ENCODE peak calls at places on chromosomes 4 and X, in five cellular contexts. I is neuronal stem cell, A is H1, P is IMR-90, Y is H9. X is an unnamed sample.
A peak's percentile ranks its signal among the peaks of the same experiment; 100 is the strongest.

GRCh38 chrX:97498093-97498492 is 614.4 kb downstream of the RPA4 start:
- DNase-seq in I (no peak), Y (no peak), A (no peak), P (no peak), X (no peak)

GRCh38 chrX:22351966-22352365 is 79.3 kb downstream of the CBLL2 start:
- DNase-seq in Y (no peak), P (no peak), A (no peak), I (no peak), X (no peak)

GRCh38 chr4:48665555-48666186 is 114.4 kb downstream of the FRYL start:
- DNase-seq in Y (no peak), A (no peak), P (peak; percentile 17), I (no peak), X (no peak)

GRCh38 chr4:120830204-120830603 is 92.3 kb downstream of the PRDM5 start:
- DNase-seq in Y (no peak), P (peak; percentile 21), A (no peak), I (no peak), X (no peak)

GRCh38 chrX:121161501-121161933 is 114.1 kb downstream of the GLUD2 start:
- DNase-seq in A (no peak), I (no peak), Y (no peak), P (no peak), X (no peak)

GRCh38 chrX:122219735-122220134 is 964.3 kb upstream of the GRIA3 start:
- DNase-seq in Y (no peak), I (no peak), P (no peak), A (no peak), X (no peak)

GRCh38 chrX:131792356-131792749 is 230.7 kb upstream of the STK26 start:
- DNase-seq in A (no peak), P (peak; percentile 94), Y (no peak), I (no peak), X (no peak)

GRCh38 chrX:37652053-37652452 is 33.5 kb upstream of the XK start:
- DNase-seq in P (no peak), A (no peak), I (no peak), Y (peak; percentile 29), X (no peak)

GRCh38 chrX:2348225-2348624 is 152.6 kb downstream of the DHRSX start:
- DNase-seq in I (peak; percentile 8), Y (no peak), A (no peak), P (no peak), X (no peak)

GRCh38 chr4:992297-993110 is 700 bp downstream of the SLC26A1 start:
- DNase-seq in P (peak; percentile 30), I (no peak), A (no peak), Y (no peak), X (peak; percentile 71)

GRCh38 chr4:3065551-3065950 is 8.8 kb downstream of the HTT-AS start:
- DNase-seq in P (peak; percentile 66), I (no peak), A (no peak), Y (no peak), X (no peak)

GRCh38 chrX:154123241-154124219 is 20.5 kb upstream of the OPN1LW start:
- DNase-seq in A (no peak), Y (no peak), I (no peak), P (no peak), X (no peak)

GRCh38 chr4:70365479-70365878 is 4.9 kb downstream of the SMR3A start:
- DNase-seq in P (no peak), I (no peak), Y (no peak), A (no peak), X (no peak)

GRCh38 chr4:78650106-78651021 is 98.8 kb downstream of the ANXA3 start:
- DNase-seq in P (peak; percentile 86), I (no peak), Y (no peak), A (no peak), X (peak; percentile 92)

DNA sequence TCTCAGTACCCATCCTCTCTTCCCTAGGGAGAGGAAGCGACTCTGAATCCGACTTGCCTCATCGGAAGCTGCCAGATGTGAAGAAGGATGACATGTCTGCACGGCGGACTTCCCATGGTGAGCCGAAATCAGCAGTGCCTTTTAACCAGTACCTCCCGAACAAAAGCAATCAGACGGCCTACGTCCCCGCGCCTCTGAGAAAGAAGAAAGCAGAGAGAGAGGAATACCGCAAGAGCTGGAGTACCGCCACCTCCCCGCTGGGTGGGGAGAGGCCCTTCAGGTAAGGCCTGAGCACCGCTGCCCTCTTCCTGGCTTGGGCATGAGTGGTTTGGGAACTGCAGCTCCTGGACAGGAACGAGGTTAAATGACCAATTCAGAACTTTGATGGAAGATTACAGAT is 81.2 kb downstream of the LIMCH1 start:
- DNase-seq in P (no peak), A (peak; percentile 59), Y (peak; percentile 78), I (no peak), X (no peak)
- H3K14ac ChIP-seq in P (no peak overlapping the region), A (no peak overlapping the region), Y (no peak overlapping the region), I (no peak overlapping the region), X (no peak overlapping the region)

DNA sequence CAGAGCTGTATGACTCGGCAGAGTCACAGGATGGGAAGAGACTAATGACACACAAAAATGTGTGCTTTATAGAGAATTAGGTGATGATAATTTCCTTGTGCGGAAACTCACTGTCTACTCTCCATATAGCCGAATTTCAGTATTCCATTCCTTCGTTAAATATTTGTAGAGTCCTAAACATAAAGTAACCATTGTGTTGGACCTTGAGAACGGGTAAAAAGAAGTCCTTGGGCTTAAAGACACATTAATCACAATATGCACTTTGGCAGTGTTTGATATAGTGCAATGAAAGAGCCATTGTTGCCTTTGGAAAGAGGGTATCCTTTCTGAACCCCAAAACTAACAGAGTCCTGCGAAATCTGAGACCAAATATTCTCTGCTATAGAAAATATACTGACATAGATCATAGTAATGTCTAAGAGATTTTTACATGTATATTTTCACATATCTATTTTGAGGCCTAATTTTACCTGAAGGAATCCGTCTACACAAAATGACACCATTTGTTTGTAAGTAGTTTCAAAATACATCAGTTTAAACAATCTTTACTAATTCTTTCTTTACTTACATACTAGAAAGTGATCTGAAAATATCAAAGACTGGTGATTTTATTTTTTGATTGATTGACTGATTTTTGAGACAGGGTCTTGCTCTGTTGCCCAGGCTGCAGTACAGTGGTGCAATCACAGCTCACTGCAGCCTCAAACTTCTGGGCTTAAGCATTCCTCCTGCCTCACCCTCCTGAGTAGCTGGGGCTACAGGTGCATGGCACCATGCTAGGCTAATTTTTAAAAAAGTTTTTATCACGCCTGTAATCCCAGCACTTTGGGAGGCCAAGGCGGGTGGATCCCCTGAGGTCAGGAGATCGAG is 296.8 kb downstream of the DCTD start:
- DNase-seq in I (no peak), P (no peak), Y (no peak), A (no peak), X (no peak)
- H2BK15ac ChIP-seq in I (no peak overlapping the region), P (no peak overlapping the region), Y (no peak overlapping the region), A (no peak overlapping the region), X (no peak overlapping the region)

DNA sequence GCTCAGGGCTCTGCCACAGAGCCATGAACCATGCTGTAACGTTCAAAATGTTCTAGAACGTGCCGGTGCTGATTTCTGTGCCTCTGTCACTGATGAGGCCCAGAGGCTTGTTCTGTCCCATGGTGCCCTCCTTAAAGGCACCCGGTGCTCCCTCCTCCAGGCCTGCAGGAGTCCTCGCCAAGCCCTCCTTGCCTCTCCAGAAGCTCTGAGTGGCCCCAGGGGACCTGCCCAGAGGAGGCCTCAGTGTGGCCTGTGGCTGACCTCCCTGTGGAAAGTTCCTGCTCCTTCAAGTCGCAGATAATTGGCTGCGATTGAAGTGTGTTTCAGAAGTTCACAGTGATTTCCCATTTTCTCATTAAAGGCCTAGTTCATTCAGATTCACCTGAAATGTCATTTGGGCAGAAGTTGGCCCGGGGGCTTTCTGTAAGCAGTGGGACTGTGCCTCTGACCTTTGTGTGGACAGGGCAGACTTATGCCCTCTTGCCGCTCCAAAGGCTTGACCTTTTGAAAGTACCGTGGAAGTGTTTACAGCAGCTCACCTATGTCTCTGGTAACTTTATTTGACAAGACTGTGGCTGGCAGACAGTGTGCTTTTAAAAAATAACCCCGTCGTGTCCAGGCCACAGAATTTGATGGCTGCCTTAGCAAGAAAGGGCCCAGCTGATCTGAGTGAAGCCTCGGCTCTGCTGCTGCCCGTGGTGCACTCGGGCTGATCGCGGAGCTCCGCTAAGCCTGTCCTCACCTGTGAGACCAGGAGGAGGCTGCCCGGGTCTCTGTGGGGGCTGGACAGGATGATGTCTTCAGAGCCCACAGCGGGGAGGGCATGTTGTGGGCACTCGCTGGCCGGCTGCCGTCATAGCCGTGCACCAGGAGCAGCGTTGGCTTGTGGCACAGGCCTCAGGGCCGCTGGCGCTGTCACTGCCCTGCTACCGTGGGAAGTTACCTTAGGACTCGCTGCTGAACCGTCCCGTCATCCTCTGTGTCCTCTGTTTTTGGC is 25.3 kb downstream of the TRMT44 start:
- DNase-seq in A (no peak), Y (no peak), I (no peak), P (no peak), X (no peak)
- H3K14ac ChIP-seq in A (no peak overlapping the region), Y (no peak overlapping the region), I (peak overlapping the region; percentile 27), P (no peak overlapping the region), X (no peak overlapping the region)

GRCh38 chr4:183398298-183399129 is 45.9 kb upstream of the CDKN2AIP start:
- DNase-seq in P (peak; percentile 69), I (peak; percentile 46), Y (peak; percentile 85), A (peak; percentile 83), X (peak; percentile 73)
- H2BK15ac ChIP-seq in P (peak overlapping the region; percentile 65), I (no peak overlapping the region), Y (no peak overlapping the region), A (peak overlapping the region; percentile 46), X (no peak overlapping the region)

X was measured in mesenchymal stem cell.